ENCODE peak calls at places on chromosomes 2 and 18, in four cellular contexts. X, F, U and T are unnamed samples.

GRCh38 chr2:197873293-197873701 is 68.9 kb downstream of the PLCL1 start:
- DNase-seq in U (no peak), F (peak), X (no peak), T (peak)

GRCh38 chr2:146776589-146776988 is 1068.2 kb upstream of the ACVR2A start:
- DNase-seq in F (no peak), X (no peak), U (no peak), T (no peak)

GRCh38 chr2:131580187-131580586 is 52.5 kb downstream of the CCDC74A start:
- DNase-seq in X (peak), U (no peak), F (no peak), T (no peak)

GRCh38 chr2:73091164-73091563 is 19.7 kb upstream of the SFXN5 start:
- DNase-seq in U (peak), X (no peak), F (no peak), T (no peak)

GRCh38 chr18:12307871-12308385 is at the start of gene TUBB6:
- DNase-seq in F (no peak), X (peak), U (no peak), T (peak)

GRCh38 chr2:152407204-152407721 is 72.3 kb downstream of the FMNL2 start:
- DNase-seq in F (no peak), U (no peak), X (peak), T (peak)

GRCh38 chr2:126900646-126901319 is 2.1 kb downstream of the TEX51 start:
- DNase-seq in X (no peak), U (no peak), F (no peak), T (no peak)

GRCh38 chr2:113228351-113228750 is 50.4 kb downstream of the PAX8 start:
- DNase-seq in U (no peak), F (no peak), X (no peak), T (no peak)

GRCh38 chr18:52481116-52481515 is 141.1 kb downstream of the DCC start:
- DNase-seq in X (no peak), F (no peak), U (no peak), T (no peak)

GRCh38 chr18:39994521-39994920 is 1960.5 kb upstream of the PIK3C3 start:
- DNase-seq in U (no peak), X (no peak), F (no peak), T (no peak)
- TF ChIP-seq ATF2 in U (no peak), X (no peak), F (no peak), T (no peak)

GRCh38 chr2:84942166-84942565 is 28.8 kb upstream of the KCMF1 start:
- DNase-seq in X (no peak), U (no peak), F (no peak), T (no peak)

GRCh38 chr2:84944257-84944909 is 26.6 kb upstream of the KCMF1 start:
- DNase-seq in X (no peak), F (no peak), U (no peak), T (no peak)

GRCh38 chr2:84942964-84943421 is 28.0 kb upstream of the KCMF1 start:
- DNase-seq in F (no peak), X (no peak), U (no peak), T (no peak)

GRCh38 chr2:84947010-84947593 is 23.9 kb upstream of the KCMF1 start:
- DNase-seq in F (no peak), U (no peak), X (no peak), T (no peak)

GRCh38 chr2:84946204-84947009 is 24.6 kb upstream of the KCMF1 start:
- DNase-seq in X (no peak), U (peak), F (no peak), T (no peak)
- TF ChIP-seq JUN in X (peak), U (peak), F (no peak), T (no peak)

GRCh38 chr2:201855356-201855755 is 49.0 kb downstream of the CDK15 start:
- DNase-seq in U (no peak), F (no peak), X (no peak), T (no peak)

GRCh38 chr2:201858781-201859180 is 52.4 kb downstream of the CDK15 start:
- DNase-seq in F (peak), U (no peak), X (no peak), T (peak)

GRCh38 chr2:201858267-201858666 is 51.9 kb downstream of the CDK15 start:
- DNase-seq in U (no peak), F (no peak), X (no peak), T (no peak)

GRCh38 chr2:201856561-201856960 is 50.2 kb downstream of the CDK15 start:
- DNase-seq in X (no peak), F (no peak), U (no peak), T (no peak)

DNA sequence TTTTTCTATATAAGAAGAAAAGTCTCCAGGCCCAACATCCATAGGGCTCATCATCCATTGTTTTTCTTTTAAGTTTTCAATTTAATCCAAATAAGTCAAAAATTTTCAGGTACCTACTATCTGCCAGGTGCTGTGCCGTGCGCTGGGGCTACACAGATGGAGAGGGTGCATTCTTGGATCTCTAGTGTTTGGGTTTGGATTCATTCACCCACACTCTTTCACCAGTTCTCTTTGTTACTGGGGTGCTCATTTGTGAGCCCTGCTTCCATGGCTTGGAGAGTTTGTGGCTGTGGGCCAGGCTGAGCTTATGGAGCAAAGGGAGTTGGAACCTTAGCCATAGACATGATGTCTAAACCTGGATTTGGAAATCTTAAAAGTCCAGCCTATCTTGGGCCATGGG is 51.0 kb downstream of the CDK15 start:
- DNase-seq in X (no peak), F (no peak), U (no peak), T (no peak)
- TF ChIP-seq ATF2 in X (no peak), F (no peak), U (no peak), T (no peak)

GRCh38 chr2:189954989-189955388 is 107.5 kb downstream of the MSTN start:
- DNase-seq in F (no peak), X (no peak), U (no peak), T (no peak)

GRCh38 chr2:189952536-189953109 is 109.9 kb downstream of the MSTN start:
- DNase-seq in F (no peak), X (no peak), U (no peak), T (no peak)

DNA sequence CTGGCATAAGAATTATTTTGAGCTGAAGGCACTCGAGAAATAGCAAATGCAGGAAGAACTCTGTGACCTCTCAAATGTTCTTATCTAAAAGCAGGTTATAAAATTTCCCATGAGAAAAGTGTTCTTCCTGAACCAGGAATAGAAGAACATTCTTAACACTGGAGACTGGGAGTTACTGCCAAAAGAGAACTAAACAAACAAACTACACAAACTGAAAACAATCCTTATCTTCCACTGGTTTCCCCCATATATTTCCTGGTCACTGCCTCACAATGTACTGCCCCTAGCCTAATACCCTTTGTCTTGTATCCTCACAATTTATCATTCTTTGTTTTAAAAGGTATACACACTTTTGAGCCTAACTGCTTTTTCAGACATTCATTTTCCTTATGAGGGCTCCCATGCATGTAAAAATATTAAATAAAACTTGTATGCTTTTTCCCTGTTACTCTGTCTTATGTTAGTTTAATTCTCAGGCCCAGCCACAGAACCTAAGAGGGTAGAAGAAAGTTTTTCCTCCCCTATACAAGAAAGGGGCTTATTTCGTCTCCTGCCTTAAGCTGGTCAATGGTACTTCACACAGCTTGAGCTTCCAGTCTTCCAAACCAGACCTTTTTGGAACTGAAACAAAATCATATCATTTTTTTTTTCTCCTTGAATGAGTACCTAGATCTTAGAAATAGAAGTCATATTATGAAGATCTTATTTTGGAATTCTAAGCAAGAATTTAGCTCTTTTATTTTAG is 110.6 kb downstream of the MSTN start:
- DNase-seq in X (no peak), U (no peak), F (no peak), T (no peak)
- TF ChIP-seq JUN in X (no peak), U (no peak), F (no peak), T (no peak)